ENCODE peak calls at places on chromosomes 3 and 15, in four cellular contexts. E, O, Y and R are unnamed samples.

GRCh38 chr3:170869645-170870593 is at the start of gene RPL22L1:
- DNase-seq in E (peak), O (peak), Y (peak), R (peak)

GRCh38 chr15:54790693-54791092 is 406.0 kb downstream of the RSL24D1 start:
- DNase-seq in E (no peak), O (no peak), Y (no peak), R (no peak)

GRCh38 chr3:108352176-108352575 is 55.8 kb downstream of the HHLA2 start:
- DNase-seq in E (no peak), O (no peak), Y (no peak), R (no peak)

GRCh38 chr15:96320703-96321421 is 9.6 kb upstream of the NR2F2 start:
- DNase-seq in E (no peak), O (no peak), Y (peak), R (no peak)

GRCh38 chr15:66894986-66895780 is 170.2 kb upstream of the SMAD3 start:
- DNase-seq in E (no peak), O (no peak), Y (no peak), R (no peak)

GRCh38 chr3:15361494-15362214 is 29.3 kb upstream of the SH3BP5 start:
- DNase-seq in E (no peak), O (peak), Y (peak), R (peak)

GRCh38 chr15:67967871-67968423 is 86.2 kb upstream of the PIAS1 start:
- DNase-seq in E (peak), O (peak), Y (peak), R (peak)

GRCh38 chr3:172362583-172362982 is 85.7 kb downstream of the GHSR start:
- DNase-seq in E (no peak), O (no peak), Y (no peak), R (no peak)

GRCh38 chr15:79102595-79102994 is 12.0 kb upstream of the RASGRF1 start:
- DNase-seq in E (no peak), O (no peak), Y (no peak), R (no peak)

GRCh38 chr15:30992073-30992363 is 590 bp upstream of the MTMR10 start:
- DNase-seq in E (no peak), O (no peak), Y (no peak), R (no peak)

GRCh38 chr15:78206326-78207109 is 27.8 kb downstream of the ACSBG1 start:
- DNase-seq in E (no peak), O (no peak), Y (peak), R (no peak)

GRCh38 chr3:59189561-59190338 is 139.9 kb upstream of the CFAP20DC start:
- DNase-seq in E (no peak), O (no peak), Y (no peak), R (no peak)

GRCh38 chr3:122794779-122795673 is at the start of gene SLC49A4:
- DNase-seq in E (peak), O (peak), Y (peak), R (no peak)

DNA sequence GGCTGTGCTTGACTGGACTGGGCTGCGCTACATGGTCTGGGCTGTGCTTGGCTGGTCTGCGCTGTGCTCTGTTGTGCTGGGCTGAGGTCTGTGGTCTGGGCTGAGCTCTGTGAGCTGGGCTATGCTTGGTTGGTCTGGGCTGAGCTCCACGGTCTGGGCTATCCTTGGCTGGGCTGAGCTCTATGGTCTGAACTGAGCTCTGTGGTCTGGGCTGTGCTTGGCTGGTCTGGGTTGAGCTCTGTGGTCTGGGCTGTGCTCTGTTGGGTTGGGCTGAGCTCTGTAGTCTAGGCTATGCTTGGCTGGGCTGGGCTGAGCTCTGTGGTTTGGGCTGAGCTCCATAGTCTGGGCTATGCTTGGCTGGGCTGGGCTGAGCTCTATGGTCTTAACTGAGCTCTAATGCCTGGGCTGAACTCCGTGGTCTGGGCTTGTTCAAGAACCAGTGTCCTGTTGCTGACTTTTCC is 92.0 kb downstream of the PLXNA1 start:
- DNase-seq in E (no peak), O (peak), Y (peak), R (peak)
- H3K4me3 ChIP-seq in E (no peak), O (no peak), Y (no peak), R (no peak)

GRCh38 chr3:160001850-160002623 is 13.4 kb downstream of the IL12A start:
- DNase-seq in E (no peak), O (no peak), Y (no peak), R (no peak)

GRCh38 chr3:160005004-160005403 is 16.4 kb downstream of the IL12A start:
- DNase-seq in E (no peak), O (peak), Y (no peak), R (no peak)

GRCh38 chr3:160003520-160004128 is 15.0 kb downstream of the IL12A start:
- DNase-seq in E (peak), O (peak), Y (peak), R (no peak)

GRCh38 chr3:159996959-159997358 is 8.3 kb downstream of the IL12A start:
- DNase-seq in E (no peak), O (no peak), Y (no peak), R (no peak)

GRCh38 chr3:160001154-160001760 is 12.6 kb downstream of the IL12A start:
- DNase-seq in E (no peak), O (no peak), Y (no peak), R (no peak)
- TF ChIP-seq CTCF in E (no peak), O (no peak), Y (no peak), R (no peak)

DNA sequence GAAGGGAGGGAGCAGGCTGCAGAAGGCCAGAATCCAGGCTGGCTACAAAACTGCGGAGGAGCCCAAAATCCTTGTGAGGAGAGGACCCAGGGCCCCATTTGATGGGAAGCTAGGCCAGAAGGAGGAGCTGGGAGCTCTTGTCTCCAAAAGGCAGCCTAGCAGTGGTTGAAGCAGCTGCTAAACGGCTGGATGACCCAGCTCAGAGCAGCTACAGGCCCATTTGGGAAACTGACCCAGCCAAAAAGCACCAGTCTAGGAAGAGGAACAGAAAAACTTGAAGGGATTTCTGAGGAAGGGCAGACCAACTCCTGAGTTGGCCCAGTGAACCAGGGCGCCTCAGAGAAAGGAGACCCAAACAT is 1.1 kb upstream of the RAB43 start:
- DNase-seq in E (no peak), O (peak), Y (peak), R (no peak)
- H3K4me3 ChIP-seq in E (no peak), O (no peak), Y (no peak), R (no peak)

GRCh38 chr3:164375995-164376394 is 702.3 kb downstream of the SI start:
- DNase-seq in E (no peak), O (no peak), Y (no peak), R (no peak)
- TF ChIP-seq CTCF in E (no peak), O (no peak), Y (no peak), R (no peak)

DNA sequence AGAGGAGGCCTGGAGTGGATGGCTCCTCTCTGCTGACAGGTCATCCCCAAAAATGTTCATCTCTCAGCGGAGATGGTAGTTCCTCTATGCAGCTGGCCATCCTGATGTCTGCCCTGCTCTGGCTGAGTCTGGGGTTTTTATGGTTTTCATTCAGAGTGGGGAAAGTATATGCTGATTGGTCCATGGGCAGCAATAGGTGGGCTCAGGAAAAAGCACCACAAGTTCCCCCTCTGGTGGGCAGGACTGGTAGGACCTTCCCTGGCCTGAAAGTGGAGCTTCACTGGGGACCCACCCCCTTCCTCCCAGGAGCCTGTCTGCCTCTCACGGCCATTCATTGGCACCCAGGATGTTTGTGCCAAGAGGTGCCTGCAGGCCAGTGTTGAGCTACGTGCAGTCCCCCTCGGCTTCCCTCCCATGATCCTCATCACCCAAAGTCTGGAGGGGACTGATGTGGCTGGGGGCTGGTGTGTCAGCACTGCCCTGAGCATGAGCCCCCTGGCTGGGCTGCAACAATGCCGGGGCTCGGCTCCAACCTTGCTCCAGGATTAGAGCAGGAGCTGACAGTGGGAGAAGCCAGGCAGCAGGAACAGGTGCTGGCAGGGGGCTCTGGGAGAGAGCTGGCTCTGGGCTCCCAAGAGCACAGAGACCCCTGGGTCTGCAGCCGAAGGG is 13.1 kb upstream of the BLOC1S6 start:
- DNase-seq in E (no peak), O (peak), Y (peak), R (no peak)
- H3K4me3 ChIP-seq in E (no peak), O (no peak), Y (no peak), R (no peak)

GRCh38 chr3:196990654-196991053 is 22.0 kb upstream of the PIGZ start:
- DNase-seq in E (no peak), O (no peak), Y (no peak), R (no peak)
- TF ChIP-seq CTCF in E (no peak), O (no peak), Y (no peak), R (no peak)

GRCh38 chr3:124776856-124777255 is 46.6 kb downstream of the UMPS start:
- DNase-seq in E (no peak), O (no peak), Y (no peak), R (no peak)

GRCh38 chr3:124774841-124775402 is 44.7 kb downstream of the UMPS start:
- DNase-seq in E (no peak), O (no peak), Y (no peak), R (no peak)

GRCh38 chr3:124774305-124774673 is 44.0 kb downstream of the UMPS start:
- DNase-seq in E (no peak), O (no peak), Y (peak), R (no peak)

GRCh38 chr3:124778061-124778460 is 47.8 kb downstream of the UMPS start:
- DNase-seq in E (no peak), O (no peak), Y (no peak), R (no peak)

DNA sequence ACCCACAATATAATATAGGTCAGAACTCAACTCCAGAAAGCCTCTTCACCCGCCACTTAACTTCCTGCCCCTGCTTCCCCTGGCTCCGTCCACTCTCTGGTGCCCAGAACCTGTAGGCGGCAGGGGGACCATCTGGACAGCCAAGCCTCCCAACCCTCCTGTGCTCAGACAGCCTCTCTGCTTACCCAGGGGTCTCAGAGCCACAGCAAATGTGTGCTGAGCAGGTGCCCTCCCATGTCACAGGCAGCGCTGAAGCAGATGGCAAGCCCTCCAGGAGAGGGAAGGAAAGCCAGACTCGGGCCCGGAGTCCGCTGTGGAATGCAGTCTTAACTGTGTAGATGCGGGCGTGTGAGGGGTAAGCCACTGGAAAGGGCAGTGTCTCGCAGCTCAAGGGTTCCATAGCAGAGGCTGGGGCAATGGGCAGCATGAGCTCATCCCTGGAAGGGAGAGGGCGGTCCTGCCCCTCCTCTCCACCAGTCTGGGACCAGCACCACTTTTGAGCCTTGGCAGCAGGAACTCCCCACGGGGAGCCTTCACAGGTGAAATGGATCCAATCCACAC is 45.6 kb downstream of the UMPS start:
- DNase-seq in E (no peak), O (no peak), Y (no peak), R (no peak)
- H3K4me3 ChIP-seq in E (no peak), O (no peak), Y (no peak), R (no peak)

DNA sequence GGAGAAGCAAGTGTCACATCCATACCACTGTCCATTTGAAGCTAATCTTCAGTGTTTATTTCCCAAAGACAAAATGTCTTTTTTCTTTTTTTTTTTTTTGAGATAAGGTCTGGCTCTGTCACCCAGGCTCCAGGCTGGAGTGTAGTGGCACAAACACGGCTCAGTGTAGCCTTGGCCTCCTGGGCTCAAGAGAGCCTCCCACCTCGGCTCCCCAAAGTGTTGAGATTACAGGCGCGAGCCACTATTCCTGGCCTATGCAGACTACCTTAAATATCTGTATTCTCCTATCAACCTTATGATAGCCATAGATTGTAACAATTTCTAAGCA is 27.7 kb upstream of the VPS33B start:
- DNase-seq in E (no peak), O (no peak), Y (no peak), R (no peak)
- TF ChIP-seq CTCF in E (no peak), O (no peak), Y (no peak), R (no peak)